ENCODE peak calls at places on chromosomes 13 and 19, in nine cellular contexts. One of them, this sample, is unnamed.

GRCh38 chr19:2273356-2274184 is 8.4 kb downstream of the PEAK3 start:
- DNase-seq in mesenchymal stem cell: peak; percentile 77
- DNase-seq in amniotic epithelial cell: peak; percentile 66
- DNase-seq in GM19239: peak; percentile 100
- DNase-seq in NCI-H446: peak; percentile 74
- DNase-seq in GM13977: peak; percentile 97
- DNase-seq in NCI-H1092 treated with DMSO at 0.1 percent for 48 hours: peak; percentile 71
- DNase-seq in central memory CD4-positive, alpha-beta T cell: peak; percentile 71
- DNase-seq in activated effector memory CD4-positive, alpha-beta T cell treated with anti-CD3 and anti-CD28 coated beads, Interleukin-2, amount 50 U/mL, for 16 hours: peak; percentile 91
- DNase-seq in this sample: peak; percentile 89

GRCh38 chr13:93758575-93758974 is 532.0 kb downstream of the GPC6 start:
- DNase-seq in mesenchymal stem cell: no peak
- DNase-seq in amniotic epithelial cell: no peak
- DNase-seq in GM19239: no peak
- DNase-seq in NCI-H446: no peak
- DNase-seq in GM13977: no peak
- DNase-seq in NCI-H1092 treated with DMSO at 0.1 percent for 48 hours: no peak
- DNase-seq in central memory CD4-positive, alpha-beta T cell: no peak
- DNase-seq in activated effector memory CD4-positive, alpha-beta T cell treated with anti-CD3 and anti-CD28 coated beads, Interleukin-2, amount 50 U/mL, for 16 hours: no peak
- DNase-seq in this sample: no peak

GRCh38 chr13:44757671-44758070 is 181.5 kb upstream of the TSC22D1 start:
- DNase-seq in mesenchymal stem cell: no peak
- DNase-seq in amniotic epithelial cell: no peak
- DNase-seq in GM19239: no peak
- DNase-seq in NCI-H446: no peak
- DNase-seq in GM13977: no peak
- DNase-seq in NCI-H1092 treated with DMSO at 0.1 percent for 48 hours: no peak
- DNase-seq in central memory CD4-positive, alpha-beta T cell: no peak
- DNase-seq in activated effector memory CD4-positive, alpha-beta T cell treated with anti-CD3 and anti-CD28 coated beads, Interleukin-2, amount 50 U/mL, for 16 hours: no peak
- DNase-seq in this sample: no peak

GRCh38 chr19:41860419-41861097 is 503 bp downstream of the RPS19 start:
- DNase-seq in mesenchymal stem cell: peak; percentile 5
- DNase-seq in amniotic epithelial cell: no peak
- DNase-seq in GM19239: no peak
- DNase-seq in NCI-H446: no peak
- DNase-seq in GM13977: no peak
- DNase-seq in NCI-H1092 treated with DMSO at 0.1 percent for 48 hours: no peak
- DNase-seq in central memory CD4-positive, alpha-beta T cell: peak; percentile 26
- DNase-seq in activated effector memory CD4-positive, alpha-beta T cell treated with anti-CD3 and anti-CD28 coated beads, Interleukin-2, amount 50 U/mL, for 16 hours: no peak
- DNase-seq in this sample: no peak

GRCh38 chr13:46010148-46010547 is 42.4 kb downstream of the ZC3H13 start:
- DNase-seq in mesenchymal stem cell: peak; percentile 13
- DNase-seq in amniotic epithelial cell: no peak
- DNase-seq in GM19239: no peak
- DNase-seq in NCI-H446: peak; percentile 19
- DNase-seq in GM13977: no peak
- DNase-seq in NCI-H1092 treated with DMSO at 0.1 percent for 48 hours: peak; percentile 29
- DNase-seq in central memory CD4-positive, alpha-beta T cell: no peak
- DNase-seq in activated effector memory CD4-positive, alpha-beta T cell treated with anti-CD3 and anti-CD28 coated beads, Interleukin-2, amount 50 U/mL, for 16 hours: no peak
- DNase-seq in this sample: no peak

GRCh38 chr13:71607575-71607974 is 259.4 kb downstream of the DACH1 start:
- DNase-seq in mesenchymal stem cell: no peak
- DNase-seq in amniotic epithelial cell: no peak
- DNase-seq in GM19239: no peak
- DNase-seq in NCI-H446: no peak
- DNase-seq in GM13977: no peak
- DNase-seq in NCI-H1092 treated with DMSO at 0.1 percent for 48 hours: no peak
- DNase-seq in central memory CD4-positive, alpha-beta T cell: no peak
- DNase-seq in activated effector memory CD4-positive, alpha-beta T cell treated with anti-CD3 and anti-CD28 coated beads, Interleukin-2, amount 50 U/mL, for 16 hours: no peak
- DNase-seq in this sample: no peak

GRCh38 chr13:51324714-51325440 is 14.6 kb upstream of the SERPINE3 start:
- DNase-seq in mesenchymal stem cell: no peak
- DNase-seq in amniotic epithelial cell: no peak
- DNase-seq in GM19239: no peak
- DNase-seq in NCI-H446: no peak
- DNase-seq in GM13977: peak; percentile 17
- DNase-seq in NCI-H1092 treated with DMSO at 0.1 percent for 48 hours: peak; percentile 53
- DNase-seq in central memory CD4-positive, alpha-beta T cell: no peak
- DNase-seq in activated effector memory CD4-positive, alpha-beta T cell treated with anti-CD3 and anti-CD28 coated beads, Interleukin-2, amount 50 U/mL, for 16 hours: no peak
- DNase-seq in this sample: no peak

GRCh38 chr13:43159007-43159406 is 135.6 kb downstream of the DNAJC15 start:
- DNase-seq in mesenchymal stem cell: no peak
- DNase-seq in amniotic epithelial cell: peak; percentile 52
- DNase-seq in GM19239: no peak
- DNase-seq in NCI-H446: peak; percentile 90
- DNase-seq in GM13977: no peak
- DNase-seq in NCI-H1092 treated with DMSO at 0.1 percent for 48 hours: peak; percentile 65
- DNase-seq in central memory CD4-positive, alpha-beta T cell: no peak
- DNase-seq in activated effector memory CD4-positive, alpha-beta T cell treated with anti-CD3 and anti-CD28 coated beads, Interleukin-2, amount 50 U/mL, for 16 hours: no peak
- DNase-seq in this sample: no peak

GRCh38 chr13:40503026-40503425 is 163.4 kb downstream of the FOXO1 start:
- DNase-seq in mesenchymal stem cell: no peak
- DNase-seq in amniotic epithelial cell: peak; percentile 41
- DNase-seq in GM19239: no peak
- DNase-seq in NCI-H446: no peak
- DNase-seq in GM13977: no peak
- DNase-seq in NCI-H1092 treated with DMSO at 0.1 percent for 48 hours: no peak
- DNase-seq in central memory CD4-positive, alpha-beta T cell: no peak
- DNase-seq in activated effector memory CD4-positive, alpha-beta T cell treated with anti-CD3 and anti-CD28 coated beads, Interleukin-2, amount 50 U/mL, for 16 hours: no peak
- DNase-seq in this sample: no peak

GRCh38 chr19:35509018-35509652 is 4.3 kb downstream of the DMKN start:
- DNase-seq in mesenchymal stem cell: no peak
- DNase-seq in amniotic epithelial cell: peak; percentile 10
- DNase-seq in GM19239: peak; percentile 37
- DNase-seq in NCI-H446: no peak
- DNase-seq in GM13977: peak; percentile 86
- DNase-seq in NCI-H1092 treated with DMSO at 0.1 percent for 48 hours: no peak
- DNase-seq in central memory CD4-positive, alpha-beta T cell: peak; percentile 23
- DNase-seq in activated effector memory CD4-positive, alpha-beta T cell treated with anti-CD3 and anti-CD28 coated beads, Interleukin-2, amount 50 U/mL, for 16 hours: peak; percentile 75
- DNase-seq in this sample: no peak

GRCh38 chr19:3533020-3533408 is 6.0 kb upstream of the TEKTIP1 start:
- DNase-seq in mesenchymal stem cell: no peak
- DNase-seq in amniotic epithelial cell: no peak
- DNase-seq in GM19239: no peak
- DNase-seq in NCI-H446: no peak
- DNase-seq in GM13977: no peak
- DNase-seq in NCI-H1092 treated with DMSO at 0.1 percent for 48 hours: no peak
- DNase-seq in central memory CD4-positive, alpha-beta T cell: no peak
- DNase-seq in activated effector memory CD4-positive, alpha-beta T cell treated with anti-CD3 and anti-CD28 coated beads, Interleukin-2, amount 50 U/mL, for 16 hours: no peak
- DNase-seq in this sample: no peak

This sample was measured in Jurkat, Clone E6-1.